ENCODE peak calls at places on chromosomes 5 and 9, in four cellular contexts. D is GM13977; B is GM12865; Q is CD4-positive, CD25-positive, alpha-beta regulatory T cell. V is an unnamed sample.

GRCh38 chr5:45454114-45454513 is 242.1 kb downstream of the HCN1 start:
- DNase-seq in D (no peak), B (peak), Q (no peak), V (no peak)

GRCh38 chr5:153613143-153613542 is 122.7 kb downstream of the GRIA1 start:
- DNase-seq in D (no peak), B (no peak), Q (no peak), V (no peak)

GRCh38 chr9:84928419-84928818 is 258.9 kb downstream of the NTRK2 start:
- DNase-seq in D (no peak), B (no peak), Q (no peak), V (no peak)

GRCh38 chr9:127762111-127762676 is 16.3 kb downstream of the SH2D3C start:
- DNase-seq in D (no peak), B (no peak), Q (no peak), V (no peak)

GRCh38 chr9:89482950-89483349 is 15.0 kb downstream of the SEMA4D start:
- DNase-seq in D (no peak), B (no peak), Q (no peak), V (no peak)

GRCh38 chr5:175663191-175664184 is 5.6 kb downstream of the HRH2 start:
- DNase-seq in D (no peak), B (no peak), Q (no peak), V (no peak)

GRCh38 chr9:21965401-21965951 is 28.7 kb downstream of the CDKN2A start:
- DNase-seq in D (peak), B (peak), Q (peak), V (peak)

GRCh38 chr5:96016216-96016615 is 54.6 kb upstream of the ELL2 start:
- DNase-seq in D (no peak), B (no peak), Q (no peak), V (no peak)

GRCh38 chr5:141681295-141681694 is 735 bp downstream of the ARAP3 start:
- DNase-seq in D (no peak), B (no peak), Q (no peak), V (no peak)

GRCh38 chr9:123359106-123359505 is 3.1 kb downstream of the CRB2 start:
- DNase-seq in D (no peak), B (peak), Q (peak), V (no peak)

GRCh38 chr9:120914410-120914809 is 12.2 kb downstream of the TRAF1 start:
- DNase-seq in D (no peak), B (no peak), Q (no peak), V (no peak)

GRCh38 chr5:31393126-31393525 is 138.8 kb downstream of the DROSHA start:
- DNase-seq in D (no peak), B (no peak), Q (no peak), V (no peak)

GRCh38 chr5:112159435-112159834 is 259.6 kb downstream of the EPB41L4A start:
- DNase-seq in D (no peak), B (no peak), Q (no peak), V (no peak)

GRCh38 chr5:59287361-59287760 is 606.2 kb downstream of the PDE4D start:
- DNase-seq in D (no peak), B (no peak), Q (no peak), V (no peak)

GRCh38 chr9:138082918-138083636 is 205.5 kb downstream of the CACNA1B start:
- DNase-seq in D (no peak), B (no peak), Q (no peak), V (peak)

GRCh38 chr9:92706218-92706940 is 36.4 kb upstream of the IPPK start:
- DNase-seq in D (no peak), B (peak), Q (peak), V (peak)

GRCh38 chr5:58930520-58930919 is 347.6 kb downstream of the RAB3C start:
- DNase-seq in D (no peak), B (no peak), Q (no peak), V (no peak)

GRCh38 chr5:55918097-55919035 is 67.2 kb downstream of the IL31RA start:
- DNase-seq in D (no peak), B (no peak), Q (no peak), V (peak)

GRCh38 chr9:22170162-22170932 is 161.2 kb upstream of the CDKN2B start:
- DNase-seq in D (no peak), B (no peak), Q (no peak), V (no peak)

GRCh38 chr5:98570661-98571181 is 202.7 kb upstream of the RGMB start:
- DNase-seq in D (no peak), B (no peak), Q (no peak), V (no peak)

GRCh38 chr5:125244531-125244930 is 498.1 kb upstream of the ZNF608 start:
- DNase-seq in D (no peak), B (no peak), Q (no peak), V (no peak)

GRCh38 chr5:139562847-139563246 is 1.7 kb downstream of the UBE2D2 start:
- DNase-seq in D (no peak), B (no peak), Q (peak), V (no peak)

GRCh38 chr9:131484560-131485185 is 18.0 kb upstream of the POMT1 start:
- DNase-seq in D (no peak), B (no peak), Q (no peak), V (no peak)

GRCh38 chr9:116074658-116075057 is 78.9 kb upstream of the PAPPA start:
- DNase-seq in D (no peak), B (no peak), Q (no peak), V (no peak)

GRCh38 chr5:98108497-98108896 is 665.0 kb upstream of the RGMB start:
- DNase-seq in D (no peak), B (no peak), Q (no peak), V (no peak)

V was measured in GM13976.